ENCODE peak calls at places on chromosomes 2 and 18, in four cellular contexts. V is heart right ventricle, I is GM23248, D is NCI-H187. C is an unnamed sample.
A peak's percentile ranks its signal among the peaks of the same experiment; 100 is the strongest.

GRCh38 chr2:145960479-145961163 is 1440.7 kb upstream of the ZEB2 start:
- DNase-seq in I (no peak), V (no peak), D (no peak), C (no peak)

GRCh38 chr2:2664989-2665833 is 334.1 kb upstream of the MYT1L start:
- DNase-seq in D (no peak), V (no peak), I (peak; percentile 65), C (no peak)

GRCh38 chr18:50287441-50288347 is at the start of gene CXXC1:
- DNase-seq in I (peak; percentile 99), V (peak; percentile 97), D (peak; percentile 99), C (peak; percentile 98)

GRCh38 chr2:82993631-82994030 is 1465.4 kb downstream of the SUCLG1 start:
- DNase-seq in I (no peak), V (no peak), D (no peak), C (no peak)

GRCh38 chr2:217993817-217994459 is 8.9 kb downstream of the TNS1 start:
- DNase-seq in V (peak; percentile 71), I (peak; percentile 72), D (no peak), C (peak; percentile 61)

GRCh38 chr2:203975912-203976311 is 39.3 kb downstream of the ICOS start:
- DNase-seq in V (no peak), D (no peak), I (no peak), C (no peak)

GRCh38 chr2:195898505-195898904 is 170.1 kb downstream of the DNAH7 start:
- DNase-seq in I (peak; percentile 98), V (peak; percentile 66), D (no peak), C (peak; percentile 57)

GRCh38 chr18:57353940-57354461 is 1.6 kb downstream of the ST8SIA3 start:
- DNase-seq in I (peak; percentile 64), D (peak; percentile 56), V (peak; percentile 19), C (no peak)

GRCh38 chr2:102420290-102420689 is 2.7 kb upstream of the IL18RAP start:
- DNase-seq in V (no peak), I (no peak), D (no peak), C (no peak)

C was measured in lung.